ENCODE peak calls at places on chromosomes 16 and 17, in seven cellular contexts. C is lower lobe of right lung, E is RWPE1, J is AG09319, V is OCI-LY7, D is neural crest cell, S is WERI-Rb-1. G is an unnamed sample.

GRCh38 chr17:32807577-32807976 is 69.3 kb downstream of the MYO1D start:
- DNase-seq in C (no peak), E (no peak), J (no peak), V (no peak), D (no peak), S (no peak), G (no peak)

GRCh38 chr16:1310832-1311200 is 1.4 kb downstream of the UBE2I start:
- DNase-seq in C (no peak), E (no peak), J (no peak), V (peak), D (no peak), S (no peak), G (no peak)

GRCh38 chr17:58313815-58314705 is 14.5 kb downstream of the TSPOAP1 start:
- DNase-seq in C (no peak), E (no peak), J (no peak), V (no peak), D (no peak), S (peak), G (no peak)

GRCh38 chr16:67244387-67245188 is 2.7 kb downstream of the FHOD1 start:
- DNase-seq in C (peak), E (peak), J (peak), V (peak), D (no peak), S (no peak), G (no peak)

GRCh38 chr16:55955439-55955838 is 80.3 kb upstream of the CES5A start:
- DNase-seq in C (no peak), E (no peak), J (no peak), V (no peak), D (no peak), S (no peak), G (no peak)

GRCh38 chr17:71792966-71793365 is 327.9 kb upstream of the SOX9 start:
- DNase-seq in C (no peak), E (peak), J (peak), V (no peak), D (no peak), S (no peak), G (no peak)

GRCh38 chr16:27962197-27962596 is 101.3 kb downstream of the GSG1L start:
- DNase-seq in C (no peak), E (no peak), J (no peak), V (no peak), D (no peak), S (no peak), G (no peak)

GRCh38 chr16:86824751-86825310 is 246.5 kb downstream of the FOXL1 start:
- DNase-seq in C (no peak), E (no peak), J (no peak), V (no peak), D (no peak), S (no peak), G (no peak)

GRCh38 chr16:71775949-71776348 is 32.7 kb downstream of the AP1G1 start:
- DNase-seq in C (no peak), E (no peak), J (no peak), V (peak), D (no peak), S (no peak), G (no peak)

GRCh38 chr16:62692685-62693084 is 656.4 kb upstream of the CDH8 start:
- DNase-seq in C (no peak), E (no peak), J (no peak), V (no peak), D (no peak), S (no peak), G (no peak)

GRCh38 chr17:37179893-37180292 is 195.9 kb upstream of the C17orf78 start:
- DNase-seq in C (no peak), E (peak), J (no peak), V (no peak), D (no peak), S (no peak), G (no peak)

GRCh38 chr16:77780378-77780837 is 8.0 kb upstream of the VAT1L start:
- DNase-seq in C (no peak), E (peak), J (no peak), V (no peak), D (no peak), S (no peak), G (no peak)

GRCh38 chr17:39229274-39229913 is 3.6 kb upstream of the STAC2 start:
- DNase-seq in C (no peak), E (peak), J (no peak), V (no peak), D (no peak), S (no peak), G (no peak)

GRCh38 chr17:40483679-40484078 is 17.7 kb downstream of the TNS4 start:
- DNase-seq in C (no peak), E (no peak), J (no peak), V (no peak), D (no peak), S (no peak), G (no peak)

GRCh38 chr17:1511756-1512321 is 4.6 kb downstream of the INPP5K start:
- DNase-seq in C (no peak), E (peak), J (peak), V (no peak), D (no peak), S (peak), G (no peak)

GRCh38 chr17:35141681-35142466 is at the start of gene NLE1:
- DNase-seq in C (peak), E (peak), J (peak), V (peak), D (peak), S (peak), G (peak)

GRCh38 chr16:4115209-4115940 is 867 bp downstream of the ADCY9 start:
- DNase-seq in C (peak), E (peak), J (no peak), V (no peak), D (peak), S (peak), G (peak)

GRCh38 chr17:49843774-49844350 is 4.0 kb downstream of the TAC4 start:
- DNase-seq in C (no peak), E (no peak), J (no peak), V (peak), D (no peak), S (peak), G (no peak)

GRCh38 chr17:47717261-47717697 is 15.8 kb upstream of the TBX21 start:
- DNase-seq in C (no peak), E (no peak), J (no peak), V (no peak), D (no peak), S (no peak), G (no peak)
- TF ChIP-seq CTCF in C (peak), E (no peak), J (peak), V (peak), D (no peak), S (peak), G (peak)

DNA sequence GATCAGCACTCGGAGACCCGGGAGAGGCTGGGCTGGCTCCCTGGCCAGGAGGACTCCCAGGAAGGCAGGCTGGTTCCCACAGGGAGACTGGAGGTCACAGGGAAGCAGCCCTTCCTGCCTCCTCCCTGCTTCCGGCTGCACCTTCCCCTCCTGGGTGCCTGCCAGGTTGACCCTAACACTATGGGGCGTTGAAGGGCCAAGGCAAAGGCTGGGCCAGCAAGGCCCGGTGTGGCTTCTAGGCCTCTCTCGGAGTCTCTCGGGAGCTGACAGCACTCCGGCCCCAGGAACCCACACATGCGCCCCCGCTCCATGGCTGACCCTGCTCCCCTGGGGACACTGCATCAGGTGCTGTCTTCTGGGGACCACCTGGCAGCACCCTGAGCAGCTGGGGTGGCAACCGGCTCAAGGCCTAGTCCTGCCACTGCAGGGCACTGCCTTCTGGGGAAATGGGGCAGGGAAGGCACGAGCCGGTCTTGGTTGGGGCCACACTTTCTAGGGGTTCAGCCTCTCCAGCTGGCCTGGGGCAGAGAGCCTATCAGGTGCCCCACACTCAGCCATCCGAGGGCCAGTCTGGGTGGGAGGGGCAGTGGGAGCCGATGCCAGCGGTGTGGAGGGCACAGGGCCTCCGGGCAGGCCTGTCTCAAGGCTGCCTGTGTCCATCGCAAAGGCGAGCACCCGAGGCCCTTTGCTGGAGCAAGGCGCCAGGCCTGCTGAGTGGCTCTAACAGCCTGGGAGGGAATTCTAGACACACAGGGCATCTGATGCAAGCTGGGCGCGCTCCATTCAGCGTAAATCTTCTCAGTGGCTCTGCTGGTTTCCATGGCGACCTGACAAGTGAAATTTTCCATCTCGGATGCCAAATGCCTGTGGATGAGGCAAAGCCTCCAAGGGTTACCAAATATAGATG is 5.6 kb upstream of the MTSS2 start:
- DNase-seq in C (peak), E (no peak), J (peak), V (no peak), D (peak), S (no peak), G (no peak)
- TF ChIP-seq CTCF in C (no peak), E (no peak), J (no peak), V (no peak), D (no peak), S (no peak), G (no peak)

DNA sequence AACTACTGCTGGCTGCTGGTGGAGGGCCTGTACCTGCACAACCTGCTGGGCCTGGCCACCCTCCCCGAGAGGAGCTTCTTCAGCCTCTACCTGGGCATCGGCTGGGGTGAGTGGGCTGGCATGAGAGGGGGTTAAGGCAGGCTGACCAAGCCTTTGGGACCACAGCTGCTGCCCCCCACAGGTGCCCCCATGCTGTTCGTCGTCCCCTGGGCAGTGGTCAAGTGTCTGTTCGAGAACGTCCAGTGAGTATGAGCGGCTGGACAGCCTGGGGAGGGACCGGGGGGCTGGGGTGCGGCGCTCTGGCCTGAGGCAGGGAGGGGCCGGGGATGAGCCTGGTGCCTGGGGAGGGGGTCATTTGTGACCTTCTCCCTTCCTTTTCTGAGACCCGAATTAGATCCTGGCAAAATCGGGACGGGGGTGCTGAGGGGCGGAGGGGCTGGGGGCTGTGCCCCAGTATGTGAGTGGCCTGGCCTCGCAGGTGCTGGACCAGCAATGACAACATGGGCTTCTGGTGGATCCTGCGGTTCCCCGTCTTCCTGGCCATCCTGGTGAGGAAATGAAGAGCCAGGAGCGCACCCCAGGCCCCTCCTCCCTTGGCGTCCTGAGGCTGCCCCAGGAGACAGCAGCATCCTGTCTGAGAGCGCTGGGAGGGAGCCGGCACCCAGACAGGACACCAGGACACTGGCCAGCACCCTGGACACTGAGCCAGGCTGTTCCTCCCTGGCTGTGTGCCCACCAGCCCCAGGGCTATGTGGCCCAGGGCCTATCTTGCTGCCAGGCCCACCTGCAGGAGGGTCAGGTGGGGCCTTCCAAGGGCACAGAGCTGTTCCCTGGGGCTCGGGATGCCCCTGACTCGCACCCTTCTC is 8.0 kb downstream of the GCGR start:
- DNase-seq in C (no peak), E (no peak), J (no peak), V (no peak), D (no peak), S (no peak), G (no peak)
- TF ChIP-seq CTCF in C (no peak), E (no peak), J (no peak), V (no peak), D (no peak), S (no peak), G (no peak)

GRCh38 chr16:10750793-10751192 is 7.2 kb downstream of the NUBP1 start:
- DNase-seq in C (no peak), E (no peak), J (no peak), V (no peak), D (no peak), S (no peak), G (no peak)

GRCh38 chr16:10753670-10754069 is 10.0 kb downstream of the NUBP1 start:
- DNase-seq in C (no peak), E (no peak), J (no peak), V (no peak), D (no peak), S (no peak), G (no peak)

GRCh38 chr16:10752843-10753523 is 9.3 kb downstream of the NUBP1 start:
- DNase-seq in C (peak), E (no peak), J (no peak), V (peak), D (no peak), S (peak), G (no peak)

GRCh38 chr16:10749680-10750035 is 6.0 kb downstream of the NUBP1 start:
- DNase-seq in C (no peak), E (no peak), J (no peak), V (no peak), D (no peak), S (peak), G (no peak)

GRCh38 chr16:10751291-10751697 is 7.7 kb downstream of the NUBP1 start:
- DNase-seq in C (no peak), E (no peak), J (no peak), V (no peak), D (no peak), S (no peak), G (no peak)
- TF ChIP-seq CTCF in C (no peak), E (no peak), J (no peak), V (no peak), D (no peak), S (peak), G (no peak)

DNA sequence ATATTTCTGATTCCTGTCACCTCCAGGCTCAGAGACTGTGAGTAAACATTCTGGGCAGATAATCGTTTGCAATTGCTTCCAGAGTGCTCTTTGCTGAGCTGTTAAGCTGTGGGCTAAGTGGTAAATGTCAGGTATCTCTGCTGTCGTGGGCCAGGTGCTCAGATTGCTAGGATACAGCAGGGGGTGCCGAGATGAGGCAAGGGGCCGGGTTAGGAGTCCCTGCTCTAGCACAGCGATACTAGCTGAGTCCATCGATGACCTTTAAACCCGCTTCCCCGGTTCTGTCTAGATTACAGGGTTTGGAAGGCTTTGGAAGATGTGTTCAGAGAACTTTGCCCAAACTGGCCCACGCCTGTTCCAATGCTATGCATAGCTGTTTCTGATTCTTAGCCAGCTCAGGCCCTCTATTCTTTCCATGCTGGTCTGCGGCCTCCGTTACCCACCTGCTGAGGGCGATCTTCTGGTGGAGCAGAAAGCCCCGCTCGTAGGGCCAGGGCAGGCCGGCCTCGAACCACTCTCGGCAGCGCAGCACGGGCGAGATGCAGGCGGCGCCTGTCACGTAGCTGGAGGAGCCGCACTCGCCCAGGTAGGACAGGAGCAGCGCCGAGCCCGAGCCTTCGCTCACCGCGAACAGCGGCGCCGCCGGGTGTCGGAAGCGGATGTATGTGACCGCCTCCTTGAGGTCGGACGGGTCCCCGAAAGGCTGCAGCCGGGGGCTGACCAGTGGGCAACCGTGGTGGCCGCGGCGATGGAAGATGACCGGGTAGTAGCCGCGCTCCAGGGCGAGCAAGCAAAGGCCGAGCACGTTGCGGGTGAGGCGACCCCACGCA is 979 bp downstream of the ABHD15 start:
- DNase-seq in C (peak), E (no peak), J (no peak), V (peak), D (no peak), S (peak), G (no peak)
- TF ChIP-seq CTCF in C (no peak), E (no peak), J (no peak), V (peak), D (peak), S (peak), G (peak)